ENCODE peak calls at places on chromosomes 12 and 14, in ten cellular contexts. L is sigmoid colon, Y is SK-N-SH, J is transverse colon, B is upper lobe of left lung, I is K562, T is suprapubic skin, P is esophagus muscularis mucosa, H is HepG2, Z is H1. D is an unnamed sample.

GRCh38 chr12:46674818-46675217 is 151.0 kb downstream of the SLC38A4 start:
- DNase-seq in L (no peak), Y (no peak), J (no peak), B (no peak), I (no peak), T (no peak), P (no peak), H (no peak), Z (no peak), D (no peak)

GRCh38 chr14:102659797-102660196 is 67.3 kb downstream of the RCOR1 start:
- DNase-seq in L (no peak), Y (no peak), J (no peak), B (no peak), I (no peak), T (no peak), P (no peak), H (no peak), Z (no peak), D (no peak)

GRCh38 chr12:104354868-104355570 is 51.5 kb downstream of the EID3 start:
- DNase-seq in L (no peak), Y (no peak), J (no peak), B (no peak), I (no peak), T (no peak), P (no peak), H (no peak), Z (peak), D (no peak)

GRCh38 chr14:90518941-90519256 is 122.1 kb downstream of the CALM1 start:
- DNase-seq in L (no peak), Y (no peak), J (peak), B (no peak), I (peak), T (no peak), P (no peak), H (peak), Z (peak), D (peak)

GRCh38 chr14:90848944-90849731 is 32.9 kb upstream of the TTC7B start:
- DNase-seq in L (no peak), Y (no peak), J (no peak), B (no peak), I (no peak), T (no peak), P (no peak), H (peak), Z (peak), D (no peak)

GRCh38 chr14:75229923-75230792 is 48.5 kb upstream of the FOS start:
- DNase-seq in L (no peak), Y (no peak), J (peak), B (peak), I (peak), T (no peak), P (no peak), H (no peak), Z (no peak), D (peak)

GRCh38 chr12:27541031-27541719 is 17.2 kb downstream of the PPFIBP1 start:
- DNase-seq in L (no peak), Y (no peak), J (no peak), B (no peak), I (no peak), T (no peak), P (no peak), H (no peak), Z (no peak), D (no peak)

GRCh38 chr12:22527999-22528398 is 16.3 kb downstream of the C2CD5 start:
- DNase-seq in L (no peak), Y (no peak), J (no peak), B (no peak), I (no peak), T (no peak), P (no peak), H (no peak), Z (no peak), D (no peak)

GRCh38 chr12:54984602-54985376 is at the start of gene TESPA1:
- DNase-seq in L (peak), Y (no peak), J (peak), B (peak), I (no peak), T (peak), P (no peak), H (no peak), Z (no peak), D (peak)

GRCh38 chr12:19129121-19129485 is 430 bp upstream of the PLEKHA5 start:
- DNase-seq in L (no peak), Y (no peak), J (no peak), B (no peak), I (no peak), T (no peak), P (no peak), H (no peak), Z (no peak), D (no peak)

GRCh38 chr12:78870539-78870938 is 6.0 kb downstream of the SYT1 start:
- DNase-seq in L (no peak), Y (no peak), J (no peak), B (no peak), I (no peak), T (no peak), P (no peak), H (no peak), Z (no peak), D (no peak)

GRCh38 chr12:114799574-114800487 is 115.9 kb upstream of the TBX3 start:
- DNase-seq in L (no peak), Y (no peak), J (peak), B (peak), I (no peak), T (no peak), P (no peak), H (peak), Z (no peak), D (peak)

GRCh38 chr12:99495797-99496196 is 151.8 kb upstream of the GARIN6 start:
- DNase-seq in L (no peak), Y (no peak), J (no peak), B (no peak), I (no peak), T (no peak), P (no peak), H (no peak), Z (no peak), D (no peak)

GRCh38 chr12:19624401-19624930 is 185.2 kb downstream of the AEBP2 start:
- DNase-seq in L (no peak), Y (no peak), J (no peak), B (no peak), I (no peak), T (no peak), P (no peak), H (no peak), Z (no peak), D (no peak)

GRCh38 chr12:115398311-115398781 is 714.4 kb upstream of the TBX3 start:
- DNase-seq in L (no peak), Y (peak), J (peak), B (no peak), I (no peak), T (no peak), P (peak), H (peak), Z (no peak), D (no peak)

GRCh38 chr14:38171197-38171596 is 36.5 kb upstream of the SSTR1 start:
- DNase-seq in L (no peak), Y (no peak), J (no peak), B (peak), I (no peak), T (no peak), P (no peak), H (no peak), Z (no peak), D (no peak)

GRCh38 chr14:54048311-54048710 is 91.7 kb upstream of the BMP4 start:
- DNase-seq in L (no peak), Y (no peak), J (peak), B (peak), I (no peak), T (no peak), P (no peak), H (peak), Z (no peak), D (no peak)

GRCh38 chr12:123075591-123076171 is 75.2 kb downstream of the PITPNM2 start:
- DNase-seq in L (no peak), Y (no peak), J (peak), B (peak), I (peak), T (no peak), P (no peak), H (peak), Z (peak), D (peak)
- TF ChIP-seq POLR2AphosphoS5 in L (peak), Y (no peak), J (peak), B (no peak), I (no peak), T (no peak), P (no peak), H (no peak), Z (no peak), D (no peak)

GRCh38 chr12:111270773-111271172 is 98.1 kb downstream of the PHETA1 start:
- DNase-seq in L (no peak), Y (no peak), J (no peak), B (no peak), I (no peak), T (no peak), P (no peak), H (peak), Z (no peak), D (no peak)

GRCh38 chr12:111270128-111270651 is 98.7 kb downstream of the PHETA1 start:
- DNase-seq in L (no peak), Y (no peak), J (no peak), B (no peak), I (no peak), T (no peak), P (no peak), H (no peak), Z (no peak), D (no peak)

GRCh38 chr12:111269688-111270087 is 99.2 kb downstream of the PHETA1 start:
- DNase-seq in L (no peak), Y (no peak), J (no peak), B (no peak), I (no peak), T (no peak), P (no peak), H (no peak), Z (no peak), D (no peak)

GRCh38 chr12:111268738-111269572 is 99.9 kb downstream of the PHETA1 start:
- DNase-seq in L (no peak), Y (peak), J (no peak), B (no peak), I (peak), T (no peak), P (no peak), H (no peak), Z (peak), D (no peak)

DNA sequence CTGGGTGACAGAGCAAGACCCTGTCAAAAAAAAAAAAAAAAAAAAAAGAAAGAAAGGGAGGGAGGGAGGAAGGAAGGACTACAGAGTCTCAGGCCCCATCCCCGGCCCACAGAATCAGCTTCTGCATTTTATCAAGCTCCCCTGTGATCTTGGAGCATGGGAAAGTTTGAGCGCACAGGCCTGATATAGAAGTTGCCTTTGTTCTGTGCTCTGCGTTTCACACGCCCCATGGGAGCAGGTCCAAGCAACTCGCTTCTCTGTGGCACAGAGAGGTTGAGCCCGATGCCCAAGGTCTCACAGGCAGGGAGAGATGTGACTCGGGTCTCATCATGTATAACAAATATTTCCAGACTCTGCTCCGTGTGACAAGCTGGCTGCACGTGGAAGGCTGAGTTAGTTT is 101.7 kb downstream of the PHETA1 start:
- DNase-seq in L (no peak), Y (no peak), J (no peak), B (no peak), I (no peak), T (no peak), P (no peak), H (no peak), Z (no peak), D (no peak)
- TF ChIP-seq EP300 in L (no peak), Y (no peak), J (no peak), B (no peak), I (no peak), T (no peak), P (no peak), H (no peak), Z (no peak), D (no peak)

GRCh38 chr14:74161526-74162158 is 76.9 kb downstream of the LIN52 start:
- DNase-seq in L (no peak), Y (no peak), J (no peak), B (no peak), I (no peak), T (no peak), P (no peak), H (no peak), Z (peak), D (no peak)
- TF ChIP-seq CTCF in L (no peak), Y (no peak), J (no peak), B (no peak), I (peak), T (no peak), P (no peak), H (peak), Z (peak), D (no peak)

GRCh38 chr14:60240139-60240856 is 8.7 kb upstream of the PPM1A start:
- DNase-seq in L (no peak), Y (no peak), J (no peak), B (no peak), I (no peak), T (no peak), P (no peak), H (no peak), Z (no peak), D (no peak)
- TF ChIP-seq POLR2AphosphoS5 in L (no peak), Y (no peak), J (no peak), B (no peak), I (no peak), T (no peak), P (no peak), H (no peak), Z (no peak), D (no peak)

GRCh38 chr12:127770123-127770522 is 496.8 kb upstream of the TMEM132C start:
- DNase-seq in L (no peak), Y (peak), J (no peak), B (no peak), I (no peak), T (no peak), P (no peak), H (no peak), Z (no peak), D (no peak)
- TF ChIP-seq EP300 in L (no peak), Y (no peak), J (no peak), B (no peak), I (no peak), T (no peak), P (no peak), H (no peak), Z (no peak), D (no peak)

DNA sequence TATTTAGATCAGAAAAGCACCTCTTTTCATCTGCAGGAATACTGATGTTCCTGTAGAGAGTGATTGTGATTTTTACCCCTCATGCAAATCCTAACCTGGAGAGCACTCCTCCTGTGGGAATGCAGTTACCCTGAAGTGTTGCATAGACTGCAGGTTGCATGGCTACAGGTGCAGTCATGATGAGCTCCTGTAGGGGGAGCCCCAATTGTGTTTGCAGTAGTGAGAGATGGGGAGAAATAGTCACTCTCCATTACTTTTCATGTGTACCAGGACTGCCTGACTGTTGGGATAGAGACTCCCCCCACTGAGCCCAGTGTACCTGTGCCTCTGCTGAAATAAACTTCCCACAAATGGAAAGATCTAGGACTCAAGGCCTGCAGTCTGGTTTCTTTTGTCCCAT is 1086.5 kb downstream of the SLC6A15 start:
- DNase-seq in L (no peak), Y (peak), J (no peak), B (no peak), I (peak), T (no peak), P (no peak), H (no peak), Z (peak), D (peak)
- TF ChIP-seq CTCF in L (peak), Y (peak), J (peak), B (no peak), I (no peak), T (no peak), P (peak), H (peak), Z (peak), D (peak)

GRCh38 chr12:119902084-119902509 is 25.0 kb upstream of the CIT start:
- DNase-seq in L (no peak), Y (peak), J (peak), B (peak), I (peak), T (no peak), P (no peak), H (peak), Z (peak), D (peak)
- TF ChIP-seq POLR2AphosphoS5 in L (no peak), Y (no peak), J (no peak), B (no peak), I (no peak), T (no peak), P (no peak), H (no peak), Z (no peak), D (no peak)

D was measured in stomach.